ENCODE peak calls at places on chromosome 2, in five cellular contexts. X is NT2/D1, C is esophagus muscularis mucosa, D is K562, G is PC-3. Y is an unnamed sample.
A peak's percentile ranks its signal among the peaks of the same experiment; 100 is the strongest.

GRCh38 chr2:45754087-45755015 is 102.9 kb downstream of the PRKCE start:
- DNase-seq in X (no peak), G (no peak), C (no peak), D (no peak), Y (no peak)

GRCh38 chr2:158900345-158900744 is 68.1 kb upstream of the TANC1 start:
- DNase-seq in C (no peak), X (no peak), D (no peak), G (no peak), Y (no peak)

GRCh38 chr2:171985076-171985475 is 14.7 kb upstream of the METAP1D start:
- DNase-seq in C (no peak), D (no peak), X (no peak), G (no peak), Y (no peak)

GRCh38 chr2:222272446-222273035 is 26.3 kb downstream of the PAX3 start:
- DNase-seq in D (no peak), X (no peak), G (no peak), C (no peak), Y (no peak)

GRCh38 chr2:27943138-27943537 is 52.6 kb downstream of the BABAM2 start:
- DNase-seq in G (no peak), X (no peak), C (no peak), D (no peak), Y (no peak)

GRCh38 chr2:1591978-1592907 is 152.1 kb downstream of the PXDN start:
- DNase-seq in D (no peak), C (no peak), X (peak; percentile 70), G (peak; percentile 90), Y (peak; percentile 94)

GRCh38 chr2:138356178-138356577 is 145.4 kb upstream of the SPOPL start:
- DNase-seq in C (no peak), X (no peak), G (no peak), D (no peak), Y (no peak)

GRCh38 chr2:207801259-207801658 is 31.6 kb upstream of the FZD5 start:
- DNase-seq in C (no peak), G (no peak), X (no peak), D (no peak), Y (peak; percentile 58)

GRCh38 chr2:141889788-141890187 is 241.0 kb downstream of the LRP1B start:
- DNase-seq in D (no peak), G (no peak), C (no peak), X (no peak), Y (no peak)

GRCh38 chr2:55010149-55010591 is 40.1 kb downstream of the RTN4 start:
- DNase-seq in D (no peak), G (peak; percentile 31), X (no peak), C (no peak), Y (no peak)

GRCh38 chr2:149832256-149832655 is 244.7 kb upstream of the MMADHC start:
- DNase-seq in G (peak; percentile 37), X (no peak), D (no peak), C (no peak), Y (no peak)

GRCh38 chr2:202317080-202317859 is 51.7 kb downstream of the NOP58 start:
- DNase-seq in G (peak; percentile 86), D (no peak), X (no peak), C (peak; percentile 94), Y (no peak)

GRCh38 chr2:26052731-26053130 is 18.8 kb downstream of the RAB10 start:
- DNase-seq in C (no peak), G (no peak), X (no peak), D (no peak), Y (no peak)

GRCh38 chr2:62303818-62304217 is 107.9 kb downstream of the B3GNT2 start:
- DNase-seq in C (no peak), X (no peak), G (no peak), D (no peak), Y (no peak)

GRCh38 chr2:129936334-129936934 is 43.0 kb upstream of the RAB6C start:
- DNase-seq in C (no peak), D (peak; percentile 59), X (no peak), G (no peak), Y (no peak)

GRCh38 chr2:204638795-204639194 is 93.5 kb downstream of the PARD3B start:
- DNase-seq in X (no peak), D (no peak), G (no peak), C (no peak), Y (no peak)

GRCh38 chr2:73823916-73824523 is 4.7 kb upstream of the STAMBP start:
- DNase-seq in G (peak; percentile 82), X (peak; percentile 63), C (no peak), D (peak; percentile 58), Y (peak; percentile 36)

GRCh38 chr2:133879703-133880102 is 311.4 kb upstream of the NCKAP5 start:
- DNase-seq in X (no peak), D (no peak), G (no peak), C (no peak), Y (no peak)

GRCh38 chr2:173985595-173985994 is 20.4 kb upstream of the SP3 start:
- DNase-seq in C (no peak), D (no peak), G (no peak), X (no peak), Y (no peak)

GRCh38 chr2:18117592-18117991 is 239.1 kb downstream of the KCNS3 start:
- DNase-seq in D (no peak), X (peak; percentile 22), C (peak; percentile 66), G (peak; percentile 56), Y (peak; percentile 15)

GRCh38 chr2:231929961-231930600 is 3.9 kb upstream of the NPPC start:
- DNase-seq in C (peak; percentile 91), X (no peak), D (peak; percentile 75), G (no peak), Y (peak; percentile 95)

GRCh38 chr2:38444247-38444646 is 67.2 kb upstream of the ATL2 start:
- DNase-seq in X (peak; percentile 87), C (no peak), D (no peak), G (peak; percentile 62), Y (peak; percentile 51)

GRCh38 chr2:10133007-10133647 is 10.6 kb downstream of the RRM2 start:
- DNase-seq in X (no peak), D (peak; percentile 12), G (no peak), C (no peak), Y (peak; percentile 57)

GRCh38 chr2:154692927-154693326 is 5.6 kb upstream of the KCNJ3 start:
- DNase-seq in X (no peak), G (peak; percentile 10), D (no peak), C (no peak), Y (no peak)

DNA sequence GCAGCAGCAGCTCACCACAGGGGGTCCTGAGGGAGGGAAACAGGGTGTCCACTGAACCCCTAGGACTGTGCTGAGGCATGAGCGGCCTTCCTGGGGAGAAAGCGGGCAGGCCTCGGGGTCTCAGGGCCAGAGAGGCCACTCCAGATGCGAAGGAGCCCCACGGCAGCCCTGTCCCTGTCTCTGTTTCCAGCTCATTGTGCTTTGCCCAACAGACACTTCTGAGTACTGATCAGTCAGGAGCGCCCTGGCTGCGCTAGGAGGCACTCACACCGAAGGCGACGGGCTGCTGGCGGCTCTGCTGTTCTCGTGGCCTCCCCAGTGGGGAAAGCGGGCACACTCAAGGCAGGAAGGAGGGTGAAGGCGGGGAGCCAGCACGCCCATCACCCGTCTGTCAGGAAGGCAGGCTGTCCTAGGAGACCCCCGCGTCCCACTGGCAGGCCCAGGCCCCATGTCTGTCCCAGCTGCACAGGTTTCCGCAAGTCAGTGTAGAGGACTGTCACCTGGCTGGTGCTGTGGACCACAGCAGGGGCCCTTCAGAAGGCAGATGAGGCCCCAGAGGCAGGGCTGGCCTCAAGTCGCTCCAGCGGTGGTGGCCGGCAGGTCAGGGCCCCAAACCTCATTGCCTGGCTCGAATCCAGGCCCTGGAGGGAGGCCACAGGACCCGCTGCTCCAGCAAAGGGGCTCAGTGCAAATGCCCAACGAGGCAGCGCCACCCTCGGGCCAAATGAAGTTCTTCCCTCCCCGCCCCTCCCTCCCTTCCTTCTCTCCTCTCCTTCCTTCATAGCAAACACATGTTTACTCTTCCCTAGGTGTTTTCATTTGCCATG is 6.8 kb downstream of the ESPNL start:
- DNase-seq in G (peak; percentile 49), C (no peak), D (peak; percentile 71), X (no peak), Y (peak; percentile 90)
- H3K4me3 ChIP-seq in G (peak overlapping the region; percentile 65), C (no peak overlapping the region), D (no peak overlapping the region), X (no peak overlapping the region), Y (no peak overlapping the region)

DNA sequence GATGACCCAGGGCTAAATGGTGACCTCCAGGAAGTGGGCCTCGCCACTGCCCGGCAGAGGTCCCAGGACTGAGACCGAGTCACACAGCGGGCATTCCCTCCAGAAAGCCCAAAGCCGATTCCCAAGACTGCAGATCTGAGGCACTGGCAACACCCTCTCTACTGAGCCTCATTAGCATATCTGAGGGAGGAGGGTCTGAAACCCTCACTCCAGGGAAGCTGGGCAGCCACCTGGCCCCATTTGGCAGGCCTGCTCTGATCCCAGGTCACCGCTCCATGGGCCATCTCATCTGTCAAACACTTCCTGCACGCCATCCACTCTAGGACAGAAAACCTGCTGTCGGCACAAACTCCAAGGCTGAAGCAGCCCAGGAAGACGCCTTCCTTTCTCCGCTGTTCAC is 29.1 kb downstream of the FAM178B start:
- DNase-seq in X (no peak), D (no peak), C (no peak), G (no peak), Y (peak; percentile 87)
- H3K27me3 ChIP-seq in X (no peaks in the 10 kb centered on the region), D (no peaks in the 10 kb centered on the region), C (no peaks in the 10 kb centered on the region), G (no peaks in the 10 kb centered on the region), Y (no peaks in the 10 kb centered on the region)

GRCh38 chr2:64137996-64138395 is 6.2 kb downstream of the PELI1 start:
- DNase-seq in X (no peak), D (no peak), G (no peak), C (no peak), Y (no peak)
- H3K4me3 ChIP-seq in X (no peak overlapping the region), D (no peak overlapping the region), G (no peak overlapping the region), C (no peak overlapping the region), Y (no peak overlapping the region)

GRCh38 chr2:176112375-176113302 is 3.9 kb upstream of the HOXD10 start:
- DNase-seq in D (no peak), C (no peak), X (no peak), G (no peak), Y (peak; percentile 64)

GRCh38 chr2:176114120-176114929 is 2.3 kb upstream of the HOXD10 start:
- DNase-seq in G (peak; percentile 17), C (no peak), X (no peak), D (no peak), Y (no peak)

GRCh38 chr2:176117162-176117822 is 714 bp downstream of the HOXD10 start:
- DNase-seq in C (no peak), G (no peak), D (no peak), X (no peak), Y (peak; percentile 52)

GRCh38 chr2:176115883-176116813 is at the start of gene HOXD10:
- DNase-seq in C (no peak), D (no peak), X (no peak), G (no peak), Y (peak; percentile 93)

DNA sequence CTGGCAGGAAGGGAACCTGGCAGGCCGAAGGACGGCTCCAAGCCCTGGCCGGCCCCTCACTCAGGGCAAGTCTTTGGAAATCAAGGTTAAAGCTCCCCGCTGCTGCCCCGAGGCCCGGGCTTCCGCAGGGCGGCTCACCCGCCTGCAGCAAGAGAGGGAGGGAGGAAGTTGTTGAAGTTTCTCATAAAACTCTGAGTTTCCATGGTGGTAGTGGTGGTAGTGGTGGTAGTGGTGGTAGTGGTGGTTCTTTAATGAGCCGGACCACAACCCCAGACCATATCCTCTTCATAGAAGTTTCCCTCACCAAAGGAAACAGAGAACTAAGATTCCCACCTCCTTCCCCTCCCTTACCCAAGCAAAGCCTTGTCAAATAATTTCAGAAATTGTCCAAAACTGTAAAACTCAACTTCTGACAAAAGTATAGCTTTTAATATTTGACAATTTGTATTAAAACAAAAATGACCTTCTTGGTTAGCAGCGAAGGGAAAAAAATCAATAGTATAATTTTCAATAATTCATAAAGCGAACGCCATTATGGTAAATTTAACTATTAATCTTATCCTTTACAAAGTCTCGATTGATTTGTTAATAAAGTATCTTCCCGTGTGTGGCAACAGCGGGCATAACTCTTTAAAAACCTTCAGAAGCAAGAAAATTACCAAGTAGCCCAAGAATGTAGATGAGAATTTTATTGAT is 1.5 kb upstream of the HOXD10 start:
- DNase-seq in C (no peak), G (no peak), D (no peak), X (no peak), Y (peak; percentile 72)
- H3K27me3 ChIP-seq in C (peaks cover 100% of the 10 kb centered on the region), G (peaks cover 23% of the 10 kb centered on the region), D (peaks cover 65% of the 10 kb centered on the region), X (peaks cover 99% of the 10 kb centered on the region), Y (peaks cover 100% of the 10 kb centered on the region)

Y was measured in H7.